ENCODE peak calls at places on chromosome 5, in ten cellular contexts. J is heart right ventricle; V is kidney epithelial cell; P is CD4-positive, alpha-beta T cell; H is upper lobe of left lung; S is astrocyte of the cerebellum; D is HL-60; M is retinal pigment epithelial cell; U is A549; I is GM12864. O is an unnamed sample.

GRCh38 chr5:143716856-143717255 is 95.1 kb upstream of the HMHB1 start:
- DNase-seq in V (no peak), J (no peak), P (no peak), U (no peak), H (no peak), M (no peak), I (no peak), S (no peak), D (no peak), O (no peak)

GRCh38 chr5:57889558-57889957 is 406.9 kb upstream of the ACTBL2 start:
- DNase-seq in P (no peak), I (no peak), M (peak), H (no peak), D (no peak), J (peak), V (peak), U (peak), S (peak), O (peak)

GRCh38 chr5:56802235-56802634 is 13.1 kb upstream of the MAP3K1 start:
- DNase-seq in I (no peak), D (no peak), U (no peak), P (no peak), V (no peak), S (no peak), M (no peak), J (no peak), H (no peak), O (no peak)

GRCh38 chr5:141864371-141865370 is 13.5 kb downstream of the PCDH1 start:
- DNase-seq in S (no peak), J (no peak), H (no peak), V (no peak), I (no peak), M (no peak), U (no peak), D (no peak), P (no peak), O (no peak)

GRCh38 chr5:181221792-181222629 is 1.1 kb upstream of the TRIM41 start:
- DNase-seq in D (peak), U (peak), P (peak), J (peak), S (no peak), V (peak), M (no peak), I (peak), H (peak), O (peak)

GRCh38 chr5:60483046-60483445 is 216.9 kb downstream of the DEPDC1B start:
- DNase-seq in P (no peak), J (no peak), S (no peak), M (no peak), V (no peak), D (no peak), I (no peak), H (no peak), U (no peak), O (peak)

GRCh38 chr5:139061856-139062255 is 136.3 kb downstream of the SIL1 start:
- DNase-seq in J (no peak), M (peak), P (no peak), U (no peak), I (no peak), H (no peak), D (no peak), S (no peak), V (no peak), O (no peak)

GRCh38 chr5:156783092-156783491 is 67.0 kb upstream of the PPP1R2B start:
- DNase-seq in U (no peak), V (no peak), J (no peak), M (no peak), P (no peak), I (no peak), S (no peak), H (no peak), D (no peak), O (no peak)

GRCh38 chr5:1220831-1221230 is 4.3 kb upstream of the SLC6A18 start:
- DNase-seq in I (no peak), V (no peak), D (no peak), J (no peak), U (no peak), S (no peak), P (no peak), M (no peak), H (peak), O (no peak)

GRCh38 chr5:30607301-30607700 is 586.2 kb upstream of the CDH6 start:
- DNase-seq in M (no peak), U (no peak), H (no peak), V (no peak), J (no peak), D (no peak), S (no peak), I (no peak), P (no peak), O (no peak)

GRCh38 chr5:84242286-84242685 is 142.4 kb downstream of the EDIL3 start:
- DNase-seq in J (no peak), I (no peak), M (no peak), U (no peak), H (no peak), V (no peak), S (peak), P (no peak), D (no peak), O (peak)

GRCh38 chr5:54091416-54092130 is 218.8 kb downstream of the ARL15 start:
- DNase-seq in I (no peak), M (no peak), D (no peak), J (peak), U (no peak), V (no peak), H (no peak), P (no peak), S (no peak), O (no peak)

GRCh38 chr5:153658151-153658550 is 167.7 kb downstream of the GRIA1 start:
- DNase-seq in I (no peak), U (no peak), J (no peak), D (no peak), M (no peak), P (no peak), V (no peak), H (no peak), S (no peak), O (no peak)

GRCh38 chr5:165139730-165140129 is 1634.3 kb downstream of the MAT2B start:
- DNase-seq in I (no peak), J (no peak), H (no peak), D (peak), M (no peak), P (no peak), V (no peak), S (no peak), U (no peak), O (no peak)

GRCh38 chr5:124748687-124749594 is 2.5 kb upstream of the ZNF608 start:
- DNase-seq in S (peak), U (peak), H (no peak), V (peak), J (peak), I (peak), D (peak), P (no peak), M (peak), O (peak)

GRCh38 chr5:174177976-174178600 is 132.6 kb downstream of the NSG2 start:
- DNase-seq in H (no peak), P (no peak), D (no peak), J (no peak), M (no peak), S (no peak), V (no peak), I (no peak), U (no peak), O (no peak)

GRCh38 chr5:6861667-6862066 is 148.4 kb downstream of the TENT4A start:
- DNase-seq in D (no peak), M (no peak), H (no peak), S (no peak), U (no peak), V (no peak), P (no peak), J (no peak), I (no peak), O (peak)

GRCh38 chr5:179285236-179285635 is 60.0 kb downstream of the ADAMTS2 start:
- DNase-seq in H (peak), D (no peak), P (no peak), J (peak), I (no peak), V (no peak), S (no peak), U (no peak), M (no peak), O (no peak)

GRCh38 chr5:171055881-171056454 is 194.2 kb downstream of the RANBP17 start:
- DNase-seq in H (no peak), D (no peak), V (no peak), S (no peak), U (no peak), I (no peak), M (no peak), J (no peak), P (no peak), O (peak)

GRCh38 chr5:36787365-36787764 is 89.2 kb upstream of the NIPBL start:
- DNase-seq in P (no peak), D (no peak), S (no peak), V (no peak), U (no peak), M (no peak), H (no peak), I (no peak), J (no peak), O (no peak)

GRCh38 chr5:119275146-119275872 is 80.5 kb upstream of the TNFAIP8 start:
- DNase-seq in M (no peak), U (no peak), D (no peak), V (peak), J (no peak), H (no peak), S (no peak), I (no peak), P (no peak), O (peak)

GRCh38 chr5:138245717-138246116 is 28.7 kb downstream of the GFRA3 start:
- DNase-seq in J (no peak), D (no peak), H (no peak), V (no peak), U (no peak), I (no peak), P (no peak), S (no peak), M (no peak), O (no peak)

GRCh38 chr5:151721087-151721646 is 34.5 kb upstream of the SPARC start:
- DNase-seq in M (no peak), H (no peak), J (no peak), I (peak), D (no peak), V (no peak), P (no peak), S (no peak), U (no peak), O (no peak)

GRCh38 chr5:71836084-71836483 is 117.0 kb downstream of the CARTPT start:
- DNase-seq in M (no peak), U (peak), H (no peak), S (no peak), D (no peak), J (no peak), V (no peak), I (no peak), P (no peak), O (peak)

GRCh38 chr5:16005210-16005609 is 174.4 kb downstream of the MARCHF11 start:
- DNase-seq in I (no peak), V (peak), M (no peak), J (no peak), D (no peak), P (no peak), S (no peak), U (no peak), H (no peak), O (no peak)

GRCh38 chr5:132072508-132072907 is 1.1 kb upstream of the CSF2 start:
- DNase-seq in S (no peak), H (no peak), U (no peak), J (no peak), V (no peak), D (no peak), M (no peak), I (no peak), P (no peak), O (no peak)

GRCh38 chr5:179820127-179820482 is 600 bp upstream of the SQSTM1 start:
- DNase-seq in I (no peak), P (no peak), D (no peak), U (no peak), J (no peak), S (no peak), M (no peak), V (no peak), H (no peak), O (no peak)

GRCh38 chr5:158843305-158843704 is 256.4 kb downstream of the EBF1 start:
- DNase-seq in P (no peak), U (no peak), M (no peak), S (no peak), D (no peak), I (no peak), J (no peak), H (no peak), V (no peak), O (no peak)

GRCh38 chr5:53360811-53361210 is 119.6 kb upstream of the FST start:
- DNase-seq in I (no peak), V (no peak), D (no peak), J (no peak), M (no peak), P (no peak), S (peak), H (no peak), U (no peak), O (peak)

GRCh38 chr5:9313751-9314150 is 232.1 kb downstream of the SEMA5A start:
- DNase-seq in M (no peak), V (no peak), U (no peak), P (no peak), J (no peak), D (no peak), I (no peak), H (no peak), S (no peak), O (no peak)
- TF ChIP-seq CTCF in M (no peak), V (no peak), U (no peak), P (no peak), J (no peak), D (no peak), I (peak), H (no peak), S (no peak), O (no peak)

DNA sequence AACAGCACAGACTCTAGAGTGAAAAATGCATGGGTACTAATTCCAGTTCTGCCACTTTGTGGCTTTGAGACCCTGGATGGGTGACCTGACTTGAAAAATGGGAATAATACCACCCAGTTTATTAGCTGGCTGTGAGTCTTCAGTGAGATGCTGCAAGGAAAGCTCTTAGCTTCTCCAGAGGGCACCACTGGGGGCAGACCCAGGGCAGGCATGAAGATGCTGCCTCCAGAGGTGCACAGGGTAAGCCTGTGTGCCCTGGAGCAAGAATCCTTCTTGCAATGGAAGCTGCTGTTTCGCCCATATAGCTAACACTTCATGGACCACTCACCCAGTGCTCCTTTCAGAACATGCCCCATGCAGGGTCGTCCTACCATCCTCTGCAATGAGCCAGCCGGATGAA is 75.7 kb downstream of the C5orf15 start:
- DNase-seq in V (no peak), H (no peak), U (no peak), M (no peak), S (no peak), P (no peak), D (no peak), I (no peak), J (no peak), O (no peak)
- TF ChIP-seq CTCF in V (no peak), H (no peak), U (no peak), M (no peak), S (no peak), P (no peak), D (no peak), I (no peak), J (no peak), O (no peak)

GRCh38 chr5:136808756-136809155 is 443.4 kb upstream of the TRPC7 start:
- DNase-seq in S (no peak), U (no peak), H (no peak), P (no peak), M (no peak), V (no peak), J (no peak), I (no peak), D (no peak), O (no peak)

GRCh38 chr5:136802382-136802781 is 437.0 kb upstream of the TRPC7 start:
- DNase-seq in J (no peak), S (peak), M (no peak), U (peak), I (no peak), D (no peak), P (no peak), V (no peak), H (no peak), O (peak)

GRCh38 chr5:136809382-136809781 is 444.0 kb upstream of the TRPC7 start:
- DNase-seq in D (no peak), J (no peak), S (no peak), M (no peak), V (no peak), H (no peak), U (no peak), P (no peak), I (no peak), O (no peak)

GRCh38 chr5:136810198-136810823 is 445.0 kb upstream of the TRPC7 start:
- DNase-seq in J (peak), M (peak), U (no peak), P (no peak), S (peak), D (no peak), H (no peak), V (no peak), I (no peak), O (peak)

GRCh38 chr5:136805466-136805865 is 440.1 kb upstream of the TRPC7 start:
- DNase-seq in I (no peak), U (no peak), D (no peak), S (no peak), V (no peak), P (no peak), H (no peak), M (no peak), J (no peak), O (no peak)
- TF ChIP-seq CTCF in I (peak), U (no peak), D (no peak), S (peak), V (no peak), P (no peak), H (no peak), M (peak), J (no peak), O (peak)

DNA sequence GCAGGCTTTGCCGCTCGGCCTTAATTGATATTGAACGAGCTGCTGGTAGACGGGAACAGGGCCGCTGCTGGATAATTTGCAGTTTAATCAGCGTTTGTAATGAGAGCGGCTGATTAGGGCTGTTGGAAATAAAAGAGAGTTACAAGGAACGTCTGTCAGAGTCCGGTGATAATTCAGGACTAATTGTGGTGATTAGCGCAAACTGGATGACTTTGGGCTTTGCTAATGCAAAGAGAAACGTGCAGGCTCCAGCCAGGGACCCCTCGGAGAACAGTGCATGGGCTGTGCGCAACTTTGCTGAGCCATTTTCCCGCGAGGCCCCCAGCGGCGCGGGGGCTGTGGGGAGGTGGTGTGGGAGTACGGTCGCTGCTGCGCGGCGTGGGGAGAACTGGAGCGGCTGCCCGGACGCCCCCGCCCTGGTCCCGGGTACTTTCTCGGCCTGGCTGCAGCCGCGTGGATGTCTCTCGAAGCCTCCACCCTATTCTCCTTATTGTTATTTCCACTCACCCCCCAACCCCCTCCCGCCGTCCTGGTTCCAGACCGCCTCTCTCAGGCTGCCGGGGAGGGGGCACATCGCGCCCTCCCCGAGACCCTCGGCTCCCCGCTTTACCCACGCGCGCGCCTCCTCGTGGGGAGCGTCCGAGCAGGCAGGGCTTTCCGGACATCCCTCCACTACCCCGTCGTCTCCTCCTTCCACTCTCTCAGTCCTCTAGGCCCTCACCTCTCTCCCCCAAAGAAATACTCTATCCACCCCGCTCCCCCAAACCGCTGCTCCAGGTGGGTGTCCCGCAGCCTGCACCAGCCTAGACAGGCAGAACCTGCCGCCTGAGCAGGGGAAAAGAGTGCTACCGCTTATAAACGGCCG is 68.5 kb upstream of the TBCA start:
- DNase-seq in D (no peak), V (no peak), P (no peak), H (peak), J (no peak), I (no peak), M (no peak), U (no peak), S (no peak), O (peak)
- TF ChIP-seq CTCF in D (no peak), V (peak), P (no peak), H (no peak), J (peak), I (no peak), M (peak), U (no peak), S (peak), O (no peak)

GRCh38 chr5:94830520-94830919 is 212.1 kb downstream of the SLF1 start:
- DNase-seq in M (no peak), I (no peak), D (no peak), S (no peak), J (no peak), U (no peak), P (no peak), V (no peak), H (no peak), O (peak)
- TF ChIP-seq CTCF in M (peak), I (peak), D (no peak), S (peak), J (peak), U (peak), P (no peak), V (peak), H (no peak), O (peak)

DNA sequence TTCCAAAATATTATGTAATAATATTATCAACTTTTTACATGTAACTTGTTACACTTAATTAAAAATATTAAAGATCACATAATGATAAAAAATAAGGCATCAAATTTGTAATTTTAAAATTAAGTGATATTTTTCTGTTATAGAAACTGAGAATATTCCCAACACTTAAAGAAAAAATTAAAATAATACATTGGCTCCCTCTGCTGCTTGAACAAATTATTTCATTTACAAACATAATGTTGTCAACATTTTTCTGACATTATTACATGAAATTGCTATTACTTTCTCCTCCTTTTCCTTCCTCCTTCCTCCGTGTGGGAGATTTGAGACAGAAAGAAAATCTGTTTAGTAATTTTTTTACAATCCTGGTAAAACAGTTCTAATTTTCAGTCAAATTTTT is 42.3 kb downstream of the RNF180 start:
- DNase-seq in I (no peak), J (no peak), U (no peak), P (no peak), D (no peak), H (no peak), M (no peak), V (no peak), S (peak), O (peak)
- TF ChIP-seq CTCF in I (no peak), J (peak), U (peak), P (no peak), D (no peak), H (peak), M (peak), V (no peak), S (no peak), O (peak)

GRCh38 chr5:103525366-103525765 is 37.2 kb downstream of the NUDT12 start:
- DNase-seq in P (no peak), V (no peak), H (no peak), M (no peak), I (no peak), U (no peak), S (no peak), J (no peak), D (no peak), O (no peak)

GRCh38 chr5:103526164-103526915 is 36.2 kb downstream of the NUDT12 start:
- DNase-seq in M (no peak), S (no peak), V (no peak), I (no peak), U (no peak), D (no peak), J (no peak), P (no peak), H (no peak), O (peak)

GRCh38 chr5:103519550-103519949 is 43.0 kb downstream of the NUDT12 start:
- DNase-seq in M (no peak), H (no peak), J (no peak), V (no peak), D (no peak), U (no peak), I (no peak), P (no peak), S (no peak), O (peak)

GRCh38 chr5:103522586-103522985 is 40.0 kb downstream of the NUDT12 start:
- DNase-seq in V (no peak), H (no peak), P (no peak), S (no peak), M (no peak), D (no peak), U (no peak), I (no peak), J (no peak), O (peak)

GRCh38 chr5:103523319-103523718 is 39.3 kb downstream of the NUDT12 start:
- DNase-seq in P (no peak), H (no peak), I (no peak), V (no peak), J (no peak), D (no peak), S (no peak), M (no peak), U (no peak), O (no peak)
- TF ChIP-seq CTCF in P (no peak), H (no peak), I (no peak), V (no peak), J (no peak), D (no peak), S (no peak), M (no peak), U (no peak), O (no peak)